ENCODE peak calls at places on chromosomes 16 and 17, in six cellular contexts. One of them, this sample, is unnamed. For H3K79me2, the result is how much of the 10 kb centered on the place peaks cover.

GRCh38 chr17:77281024-77281903 is 140.5 kb downstream of the SEC14L1 start:
- DNase-seq in fibroblast of lung: peak
- DNase-seq in HCT116: no peak
- DNase-seq in PC-3: peak
- DNase-seq in HepG2: peak
- DNase-seq in MM.1S: peak
- DNase-seq in this sample: no peak

GRCh38 chr16:87851601-87852000 is 17.7 kb downstream of the SLC7A5 start:
- DNase-seq in fibroblast of lung: no peak
- DNase-seq in HCT116: no peak
- DNase-seq in PC-3: no peak
- DNase-seq in HepG2: no peak
- DNase-seq in MM.1S: no peak
- DNase-seq in this sample: no peak

GRCh38 chr16:83136924-83137323 is 510.2 kb downstream of the CDH13 start:
- DNase-seq in fibroblast of lung: no peak
- DNase-seq in HCT116: no peak
- DNase-seq in PC-3: no peak
- DNase-seq in HepG2: no peak
- DNase-seq in MM.1S: no peak
- DNase-seq in this sample: no peak

GRCh38 chr16:72099377-72099818 is 5.8 kb downstream of the DHX38 start:
- DNase-seq in fibroblast of lung: peak
- DNase-seq in HCT116: peak
- DNase-seq in PC-3: peak
- DNase-seq in HepG2: peak
- DNase-seq in MM.1S: peak
- DNase-seq in this sample: peak

GRCh38 chr17:58339775-58340622 is 11.4 kb upstream of the TSPOAP1 start:
- DNase-seq in fibroblast of lung: no peak
- DNase-seq in HCT116: no peak
- DNase-seq in PC-3: no peak
- DNase-seq in HepG2: no peak
- DNase-seq in MM.1S: no peak
- DNase-seq in this sample: no peak

GRCh38 chr16:54062361-54063346 is 223.9 kb downstream of the IRX3 start:
- DNase-seq in fibroblast of lung: no peak
- DNase-seq in HCT116: no peak
- DNase-seq in PC-3: no peak
- DNase-seq in HepG2: no peak
- DNase-seq in MM.1S: no peak
- DNase-seq in this sample: no peak

GRCh38 chr17:73835605-73836004 is 191.4 kb upstream of the SDK2 start:
- DNase-seq in fibroblast of lung: no peak
- DNase-seq in HCT116: no peak
- DNase-seq in PC-3: no peak
- DNase-seq in HepG2: no peak
- DNase-seq in MM.1S: no peak
- DNase-seq in this sample: no peak

GRCh38 chr17:76714822-76715461 is 4.2 kb upstream of the MXRA7 start:
- DNase-seq in fibroblast of lung: no peak
- DNase-seq in HCT116: no peak
- DNase-seq in PC-3: peak
- DNase-seq in HepG2: no peak
- DNase-seq in MM.1S: peak
- DNase-seq in this sample: no peak

GRCh38 chr16:47492428-47493357 is 31.6 kb downstream of the PHKB start:
- DNase-seq in fibroblast of lung: no peak
- DNase-seq in HCT116: no peak
- DNase-seq in PC-3: no peak
- DNase-seq in HepG2: peak
- DNase-seq in MM.1S: no peak
- DNase-seq in this sample: no peak

GRCh38 chr16:77171750-77172635 is 19.0 kb upstream of the MON1B start:
- DNase-seq in fibroblast of lung: peak
- DNase-seq in HCT116: peak
- DNase-seq in PC-3: peak
- DNase-seq in HepG2: peak
- DNase-seq in MM.1S: peak
- DNase-seq in this sample: peak

GRCh38 chr17:80265205-80266068 is 4.8 kb downstream of the RNF213 start:
- DNase-seq in fibroblast of lung: peak
- DNase-seq in HCT116: no peak
- DNase-seq in PC-3: no peak
- DNase-seq in HepG2: no peak
- DNase-seq in MM.1S: no peak
- DNase-seq in this sample: peak

GRCh38 chr16:48462146-48462740 is 77.0 kb upstream of the SIAH1 start:
- DNase-seq in fibroblast of lung: peak
- DNase-seq in HCT116: no peak
- DNase-seq in PC-3: peak
- DNase-seq in HepG2: no peak
- DNase-seq in MM.1S: no peak
- DNase-seq in this sample: peak

GRCh38 chr16:66958857-66959644 is 2.0 kb upstream of the CES3 start:
- DNase-seq in fibroblast of lung: no peak
- DNase-seq in HCT116: no peak
- DNase-seq in PC-3: no peak
- DNase-seq in HepG2: no peak
- DNase-seq in MM.1S: no peak
- DNase-seq in this sample: no peak

GRCh38 chr17:28896491-28896883 is 1.0 kb downstream of the FLOT2 start:
- DNase-seq in fibroblast of lung: peak
- DNase-seq in HCT116: no peak
- DNase-seq in PC-3: no peak
- DNase-seq in HepG2: no peak
- DNase-seq in MM.1S: no peak
- DNase-seq in this sample: no peak
- H3K79me2 ChIP-seq in fibroblast of lung: under half
- H3K79me2 ChIP-seq in HCT116: under half
- H3K79me2 ChIP-seq in PC-3: under half
- H3K79me2 ChIP-seq in HepG2: under half
- H3K79me2 ChIP-seq in MM.1S: half or more
- H3K79me2 ChIP-seq in this sample: under half

DNA sequence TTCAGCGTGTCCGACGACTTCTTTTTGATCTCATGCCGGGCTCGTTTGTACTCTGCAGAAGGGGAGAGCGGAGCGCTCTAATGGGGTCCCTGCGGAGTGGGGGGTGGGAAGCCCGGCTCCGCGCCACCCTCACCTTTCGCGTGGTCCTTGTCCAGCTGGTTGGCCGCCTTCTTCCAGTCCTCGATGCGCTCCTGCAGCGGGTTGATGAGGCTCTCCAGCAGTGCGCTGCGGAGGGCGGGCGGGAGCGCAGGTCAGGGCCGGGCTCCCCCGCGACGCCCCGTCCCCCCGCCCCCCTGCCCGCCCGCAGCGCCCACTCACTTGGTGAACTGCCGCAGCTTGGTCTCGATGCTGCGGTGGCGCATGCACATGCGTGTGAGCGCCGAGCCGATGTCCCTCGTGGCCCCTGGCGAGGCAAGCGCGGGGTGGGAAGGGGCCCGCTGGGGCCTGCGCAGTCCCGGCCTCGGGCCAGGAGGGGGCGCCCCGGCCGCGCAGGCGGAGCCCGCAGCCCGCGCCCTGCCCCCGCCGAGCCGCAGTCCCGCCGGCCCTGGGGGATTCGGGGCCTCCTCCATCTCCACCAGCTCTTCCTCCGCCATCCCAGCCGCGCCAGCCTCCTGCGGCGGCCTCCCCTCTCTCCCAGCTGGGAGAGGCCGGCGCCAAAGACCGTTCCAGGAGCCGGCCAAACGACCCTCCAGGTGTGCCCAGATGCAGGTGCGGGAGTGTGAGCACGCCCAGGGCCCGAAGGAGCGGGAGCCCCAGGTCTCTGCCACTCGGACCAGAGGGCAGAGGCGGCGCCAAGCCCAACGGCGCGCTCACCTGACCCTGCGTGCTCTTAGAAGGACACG is 6.0 kb downstream of the MTSS2 start:
- DNase-seq in fibroblast of lung: no peak
- DNase-seq in HCT116: no peak
- DNase-seq in PC-3: no peak
- DNase-seq in HepG2: no peak
- DNase-seq in MM.1S: no peak
- DNase-seq in this sample: no peak
- TF ChIP-seq CTCF in fibroblast of lung: peak
- TF ChIP-seq CTCF in HCT116: no peak
- TF ChIP-seq CTCF in PC-3: no peak
- TF ChIP-seq CTCF in HepG2: peak
- TF ChIP-seq CTCF in MM.1S: peak
- TF ChIP-seq CTCF in this sample: no peak

DNA sequence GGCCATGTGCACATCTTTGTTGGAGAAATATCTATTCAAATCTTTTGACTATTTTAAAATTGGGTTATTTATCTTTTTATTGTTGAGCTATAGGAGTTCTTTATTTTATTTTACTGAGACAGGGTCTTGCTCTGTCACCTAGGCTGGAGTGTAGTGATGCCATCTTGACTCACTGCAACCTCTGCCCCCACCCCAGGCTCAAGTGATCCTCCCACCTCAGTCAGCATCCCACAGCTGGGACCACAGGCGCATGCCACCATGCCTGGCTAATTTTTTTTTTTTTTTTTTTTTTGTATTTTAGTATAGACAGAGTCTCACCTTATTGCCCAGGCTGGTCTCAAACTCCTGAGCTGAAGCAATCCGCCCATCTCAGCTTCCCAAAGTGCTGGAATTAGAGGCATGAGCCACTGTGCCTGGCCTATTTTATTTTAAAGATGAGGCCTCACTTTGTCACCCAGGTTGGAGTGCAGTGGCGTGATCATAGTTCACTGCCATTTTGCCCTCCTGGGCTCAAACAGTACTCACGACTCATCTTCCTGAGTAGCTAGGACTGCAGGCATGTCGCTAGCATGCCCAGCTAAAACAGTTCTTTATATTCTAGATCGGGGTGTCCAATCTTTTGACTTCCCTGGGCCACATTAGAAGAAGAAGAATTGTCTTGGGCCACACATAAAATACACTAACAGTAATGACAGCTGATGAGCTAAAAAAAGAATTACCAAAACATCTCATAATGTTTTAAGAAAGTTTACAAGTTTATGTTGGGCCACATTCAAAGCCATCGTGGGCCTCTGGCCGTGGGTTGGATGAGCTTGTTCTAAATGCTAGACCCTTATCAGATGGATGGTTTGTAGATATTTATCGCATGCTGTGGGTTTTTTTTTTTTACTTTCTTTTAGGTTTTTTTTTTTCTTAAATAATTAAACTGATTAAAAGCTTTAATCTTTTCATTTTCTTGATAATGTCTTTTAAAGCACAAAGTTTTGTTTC is 13.7 kb downstream of the TENT4B start:
- DNase-seq in fibroblast of lung: peak
- DNase-seq in HCT116: no peak
- DNase-seq in PC-3: peak
- DNase-seq in HepG2: peak
- DNase-seq in MM.1S: no peak
- DNase-seq in this sample: no peak
- H3K79me2 ChIP-seq in fibroblast of lung: half or more
- H3K79me2 ChIP-seq in HCT116: half or more
- H3K79me2 ChIP-seq in PC-3: half or more
- H3K79me2 ChIP-seq in HepG2: half or more
- H3K79me2 ChIP-seq in MM.1S: half or more
- H3K79me2 ChIP-seq in this sample: half or more

GRCh38 chr17:38702900-38703741 is 2.0 kb upstream of the MLLT6 start:
- DNase-seq in fibroblast of lung: peak
- DNase-seq in HCT116: no peak
- DNase-seq in PC-3: peak
- DNase-seq in HepG2: no peak
- DNase-seq in MM.1S: peak
- DNase-seq in this sample: no peak

GRCh38 chr17:38704645-38705522 is at the start of gene MLLT6:
- DNase-seq in fibroblast of lung: peak
- DNase-seq in HCT116: no peak
- DNase-seq in PC-3: peak
- DNase-seq in HepG2: peak
- DNase-seq in MM.1S: peak
- DNase-seq in this sample: peak

GRCh38 chr17:38703742-38704644 is 1.1 kb upstream of the MLLT6 start:
- DNase-seq in fibroblast of lung: no peak
- DNase-seq in HCT116: peak
- DNase-seq in PC-3: peak
- DNase-seq in HepG2: peak
- DNase-seq in MM.1S: peak
- DNase-seq in this sample: no peak

GRCh38 chr17:38701504-38702165 is 3.4 kb upstream of the MLLT6 start:
- DNase-seq in fibroblast of lung: peak
- DNase-seq in HCT116: no peak
- DNase-seq in PC-3: peak
- DNase-seq in HepG2: peak
- DNase-seq in MM.1S: peak
- DNase-seq in this sample: peak

DNA sequence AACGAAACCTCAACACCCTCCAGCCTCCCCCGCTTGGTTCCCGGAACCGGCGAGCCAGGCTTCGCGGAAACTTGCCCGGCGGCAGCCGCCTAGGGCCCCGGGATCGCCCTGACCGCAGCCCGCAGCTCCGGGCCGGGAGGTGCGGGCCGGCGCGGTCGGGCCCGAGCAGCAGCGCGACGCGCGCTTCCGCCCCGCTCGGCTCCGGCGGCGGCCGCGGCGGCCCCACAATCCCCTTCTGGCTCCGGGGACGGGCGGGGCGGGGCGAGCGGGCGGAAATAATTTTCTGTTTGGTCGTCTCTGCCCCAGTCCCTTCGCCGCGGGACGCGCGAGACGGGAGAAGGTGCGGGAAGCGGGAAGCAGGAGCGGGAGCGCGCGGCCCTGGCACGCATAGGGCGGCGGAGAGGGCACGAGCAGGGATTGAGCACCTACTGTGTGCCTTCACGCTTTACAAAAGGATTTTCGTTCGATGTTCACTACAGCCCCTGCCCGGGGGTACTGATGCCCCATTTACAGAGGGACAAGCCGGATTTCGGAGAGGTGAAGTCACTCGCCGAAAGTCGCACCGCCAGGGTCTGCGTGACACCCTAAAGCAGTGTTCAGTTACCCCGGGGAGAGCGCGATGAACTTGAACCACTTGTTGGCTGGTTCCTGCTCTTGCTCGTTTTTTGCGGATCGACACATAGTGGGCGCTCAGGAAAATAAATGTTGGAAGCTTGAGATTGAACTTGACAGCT is 2.7 kb upstream of the MLLT6 start:
- DNase-seq in fibroblast of lung: peak
- DNase-seq in HCT116: peak
- DNase-seq in PC-3: peak
- DNase-seq in HepG2: peak
- DNase-seq in MM.1S: peak
- DNase-seq in this sample: peak
- TF ChIP-seq CTCF in fibroblast of lung: no peak
- TF ChIP-seq CTCF in HCT116: no peak
- TF ChIP-seq CTCF in PC-3: no peak
- TF ChIP-seq CTCF in HepG2: peak
- TF ChIP-seq CTCF in MM.1S: no peak
- TF ChIP-seq CTCF in this sample: no peak